ENCODE peak calls at places on chromosomes 6 and 20, in ten cellular contexts. L, Y, Z, Q, P, J, C, X, K and B are unnamed samples.

GRCh38 chr6:70860044-70860443 is 96.8 kb downstream of the B3GAT2 start:
- DNase-seq in L (no peak), Y (no peak), Z (no peak), Q (no peak), P (no peak), J (no peak), C (no peak), X (no peak), K (no peak), B (peak; percentile 2)

GRCh38 chr6:64520050-64520449 is 884.4 kb downstream of the PHF3 start:
- DNase-seq in L (no peak), Y (no peak), Z (no peak), Q (no peak), P (no peak), J (no peak), C (no peak), X (peak; percentile 89), K (peak; percentile 3), B (peak; percentile 5)

GRCh38 chr6:98824907-98825601 is 9.3 kb upstream of the POU3F2 start:
- DNase-seq in L (no peak), Y (no peak), Z (no peak), Q (no peak), P (no peak), J (no peak), C (no peak), X (no peak), K (no peak), B (no peak)

GRCh38 chr20:1934162-1934561 is 39.0 kb downstream of the SIRPA start:
- DNase-seq in L (no peak), Y (no peak), Z (no peak), Q (no peak), P (no peak), J (no peak), C (no peak), X (peak; percentile 82), K (no peak), B (peak; percentile 88)

GRCh38 chr20:61589055-61589385 is 337.0 kb downstream of the CDH4 start:
- DNase-seq in L (no peak), Y (no peak), Z (peak; percentile 18), Q (no peak), P (no peak), J (no peak), C (no peak), X (peak; percentile 63), K (peak; percentile 52), B (peak; percentile 74)

GRCh38 chr6:34352305-34352937 is 40.0 kb downstream of the NUDT3 start:
- DNase-seq in L (no peak), Y (no peak), Z (no peak), Q (no peak), P (no peak), J (no peak), C (no peak), X (no peak), K (no peak), B (no peak)

GRCh38 chr6:313917-314316 is 21.6 kb downstream of the DUSP22 start:
- DNase-seq in L (no peak), Y (no peak), Z (no peak), Q (no peak), P (no peak), J (no peak), C (no peak), X (no peak), K (no peak), B (no peak)

GRCh38 chr6:27604986-27605385 is 132.1 kb upstream of the ZNF184 start:
- DNase-seq in L (no peak), Y (no peak), Z (no peak), Q (no peak), P (peak; percentile 42), J (no peak), C (no peak), X (no peak), K (no peak), B (no peak)

GRCh38 chr6:167678102-167679101 is 148.3 kb upstream of the AFDN start:
- DNase-seq in L (no peak), Y (no peak), Z (no peak), Q (no peak), P (no peak), J (no peak), C (no peak), X (no peak), K (no peak), B (no peak)

GRCh38 chr6:89347825-89348224 is 4.7 kb downstream of the UBE2J1 start:
- DNase-seq in L (no peak), Y (no peak), Z (no peak), Q (no peak), P (no peak), J (peak; percentile 32), C (no peak), X (no peak), K (no peak), B (no peak)

GRCh38 chr20:56628873-56629463 is at the start of gene TFAP2C:
- DNase-seq in L (no peak), Y (no peak), Z (peak; percentile 89), Q (peak; percentile 65), P (peak; percentile 45), J (peak; percentile 76), C (no peak), X (no peak), K (peak; percentile 94), B (no peak)

GRCh38 chr6:135212020-135212806 is 31.1 kb downstream of the MYB start:
- DNase-seq in L (no peak), Y (no peak), Z (no peak), Q (peak; percentile 39), P (no peak), J (no peak), C (no peak), X (peak; percentile 28), K (peak; percentile 2), B (peak; percentile 68)

GRCh38 chr6:129981598-129981997 is 36.8 kb upstream of the L3MBTL3 start:
- DNase-seq in L (no peak), Y (no peak), Z (no peak), Q (no peak), P (no peak), J (no peak), C (no peak), X (no peak), K (no peak), B (peak; percentile 1)

GRCh38 chr6:90131614-90132423 is 164.8 kb downstream of the BACH2 start:
- DNase-seq in L (no peak), Y (no peak), Z (no peak), Q (no peak), P (no peak), J (peak; percentile 58), C (no peak), X (peak; percentile 29), K (no peak), B (peak; percentile 94)

GRCh38 chr6:11682525-11682924 is 96.1 kb downstream of the ADTRP start:
- DNase-seq in L (no peak), Y (no peak), Z (no peak), Q (no peak), P (no peak), J (no peak), C (no peak), X (no peak), K (no peak), B (no peak)

GRCh38 chr20:49245921-49246740 is 26.9 kb downstream of the DDX27 start:
- DNase-seq in L (no peak), Y (no peak), Z (peak; percentile 66), Q (peak; percentile 19), P (peak; percentile 60), J (no peak), C (no peak), X (no peak), K (peak; percentile 40), B (no peak)

GRCh38 chr6:156395276-156395675 is 381.9 kb upstream of the ARID1B start:
- DNase-seq in L (no peak), Y (peak; percentile 38), Z (no peak), Q (peak; percentile 52), P (peak; percentile 32), J (no peak), C (peak; percentile 20), X (no peak), K (no peak), B (no peak)

GRCh38 chr20:9306521-9306920 is 207.9 kb upstream of the LAMP5 start:
- DNase-seq in L (no peak), Y (no peak), Z (no peak), Q (no peak), P (no peak), J (no peak), C (no peak), X (peak; percentile 96), K (no peak), B (peak; percentile 40)